ENCODE peak calls at places on chromosomes 1 and 21, in eight cellular contexts. Z, N, Y, B, I, E, X and O are unnamed samples.
A peak's percentile ranks its signal among the peaks of the same experiment; 100 is the strongest.

GRCh38 chr1:159023723-159024122 is 14.0 kb downstream of the IFI16 start:
- DNase-seq in Z (no peak), X (no peak), I (no peak), E (no peak), B (no peak), Y (no peak), N (no peak), O (no peak)

GRCh38 chr1:175671066-175671465 is 72.3 kb downstream of the TNR start:
- DNase-seq in Y (no peak), X (no peak), B (no peak), E (no peak), N (no peak), I (no peak), Z (no peak), O (no peak)

GRCh38 chr1:92043621-92044020 is 13.8 kb downstream of the EPHX4 start:
- DNase-seq in E (peak; percentile 3), X (no peak), Y (no peak), B (no peak), N (no peak), I (no peak), Z (no peak), O (no peak)

GRCh38 chr1:225737179-225737578 is 40.4 kb upstream of the SRP9 start:
- DNase-seq in Z (no peak), N (no peak), B (peak; percentile 75), I (no peak), E (no peak), Y (peak; percentile 34), X (no peak), O (peak; percentile 20)

GRCh38 chr1:170663441-170664282 is at the start of gene PRRX1:
- DNase-seq in Z (peak; percentile 59), E (no peak), Y (peak; percentile 76), X (peak; percentile 55), I (no peak), N (peak; percentile 69), B (no peak), O (peak; percentile 56)

GRCh38 chr1:156115514-156116374 is 1.2 kb downstream of the LMNA start:
- DNase-seq in X (peak; percentile 66), Z (peak; percentile 86), B (peak; percentile 56), I (peak; percentile 79), N (peak; percentile 82), Y (peak; percentile 79), E (peak; percentile 55), O (peak; percentile 85)

GRCh38 chr1:154975409-154976205 is 1.1 kb downstream of the CKS1B start:
- DNase-seq in I (peak; percentile 81), N (peak; percentile 78), X (peak; percentile 55), B (peak; percentile 47), Y (peak; percentile 75), Z (peak; percentile 74), E (peak; percentile 64), O (peak; percentile 61)

GRCh38 chr21:37828515-37828914 is 87.7 kb downstream of the KCNJ6 start:
- DNase-seq in N (no peak), X (no peak), B (no peak), Y (no peak), E (no peak), I (no peak), Z (no peak), O (no peak)

GRCh38 chr21:46151261-46151988 is 4.0 kb downstream of the FTCD start:
- DNase-seq in X (no peak), B (no peak), Z (no peak), I (peak; percentile 47), E (no peak), Y (no peak), N (peak; percentile 43), O (no peak)

GRCh38 chr1:217917277-217917887 is 286.2 kb downstream of the SPATA17 start:
- DNase-seq in X (no peak), I (no peak), N (no peak), Y (no peak), B (no peak), E (no peak), Z (no peak), O (no peak)
- TF ChIP-seq CTCF in X (no peak), I (no peak), N (no peak), Y (no peak), B (no peak), E (no peak), Z (no peak), O (no peak)

GRCh38 chr1:43587594-43587993 is 56.9 kb downstream of the PTPRF start:
- DNase-seq in Z (peak; percentile 37), Y (peak; percentile 93), I (no peak), N (no peak), E (no peak), X (peak; percentile 87), B (peak; percentile 17), O (peak; percentile 24)
- H3K4me3 ChIP-seq in Z (no peak overlapping the region), Y (no peak overlapping the region), I (no peak overlapping the region), N (no peak overlapping the region), E (no peak overlapping the region), X (no peak overlapping the region), B (no peak overlapping the region), O (no peak overlapping the region)

DNA sequence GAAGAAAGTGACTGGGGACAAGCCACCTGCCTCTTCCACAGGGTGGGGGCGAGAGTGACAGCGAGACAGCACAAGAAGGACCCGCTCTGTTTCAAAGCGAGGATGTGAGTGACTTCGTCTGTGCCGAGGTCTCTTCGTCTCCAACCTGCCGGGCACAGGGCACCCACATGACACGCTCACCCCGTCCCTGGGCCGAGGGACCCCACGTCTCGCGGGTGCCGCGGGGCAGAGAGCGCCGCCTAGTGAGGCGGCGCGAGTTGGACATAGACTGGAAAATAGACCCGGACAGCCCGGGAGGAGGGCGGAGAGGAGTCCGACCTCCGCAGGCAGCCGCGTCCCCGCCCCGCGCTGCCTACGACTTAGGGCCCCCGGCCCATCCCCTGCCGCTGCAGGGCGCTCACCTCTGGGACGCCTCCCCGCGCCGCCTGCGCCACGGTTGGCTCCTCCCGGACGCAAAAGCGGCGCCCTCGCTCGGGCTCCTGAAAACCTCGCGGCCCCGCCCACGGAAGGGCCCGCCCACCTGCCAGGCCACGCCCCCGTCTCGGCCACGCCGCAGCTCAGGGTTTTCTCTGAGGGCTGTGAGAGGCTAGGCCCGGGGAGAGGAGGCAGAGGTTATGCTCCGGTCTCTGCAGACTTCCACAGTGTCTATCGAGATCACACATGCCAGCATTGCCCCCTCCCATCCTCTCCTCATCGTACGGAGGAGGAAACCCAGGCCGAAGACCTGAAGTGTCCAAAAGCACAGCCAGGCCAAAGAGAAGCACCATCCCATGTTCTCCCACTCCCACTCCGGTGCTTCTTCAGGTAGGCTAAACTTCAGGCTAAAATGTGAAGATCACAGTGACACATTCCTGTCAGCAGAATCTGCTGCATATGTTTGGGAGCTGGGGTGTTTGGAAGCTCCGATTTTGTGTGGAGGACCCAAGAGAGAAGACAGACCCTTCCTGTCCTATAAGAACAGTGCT is at the start of gene TLR5:
- DNase-seq in Y (peak; percentile 71), X (peak; percentile 36), Z (peak; percentile 63), N (peak; percentile 95), I (peak; percentile 95), E (peak; percentile 91), B (peak; percentile 76), O (peak; percentile 46)
- TF ChIP-seq CTCF in Y (peak; percentile 77), X (peak; percentile 54), Z (peak; percentile 67), N (peak; percentile 60), I (peak; percentile 74), E (peak; percentile 73), B (peak; percentile 83), O (peak; percentile 55)

DNA sequence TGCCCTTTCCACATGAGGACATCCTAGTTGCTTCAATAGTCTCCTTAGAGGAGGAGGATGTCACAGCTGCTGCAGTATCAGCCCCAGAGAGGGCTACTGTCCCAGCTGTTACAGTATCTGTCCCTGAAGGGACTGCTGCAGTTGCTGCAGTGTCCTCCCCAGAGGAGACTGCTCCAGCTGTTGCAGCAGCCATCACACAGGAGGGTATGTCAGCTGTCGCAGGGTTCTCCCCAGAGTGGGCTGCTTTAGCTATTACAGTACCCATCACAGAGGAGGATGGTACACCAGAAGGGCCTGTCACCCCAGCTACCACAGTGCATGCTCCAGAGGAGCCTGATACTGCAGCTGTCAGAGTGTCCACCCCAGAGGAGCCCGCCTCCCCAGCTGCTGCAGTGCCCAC is 78.5 kb upstream of the BMP8A start:
- DNase-seq in N (no peak), X (no peak), B (no peak), E (no peak), Y (no peak), Z (no peak), I (no peak), O (no peak)
- H3K4me3 ChIP-seq in N (no peak overlapping the region), X (peak overlapping the region; percentile 82), B (no peak overlapping the region), E (no peak overlapping the region), Y (peak overlapping the region; percentile 66), Z (no peak overlapping the region), I (peak overlapping the region; percentile 10), O (no peak overlapping the region)